ENCODE peak calls at places on chromosomes 11 and 22, in four cellular contexts. T is endothelial cell, Y is GM23338, K is transverse colon. U is an unnamed sample.

GRCh38 chr11:27018902-27019544 is 21.6 kb upstream of the BBOX1 start:
- DNase-seq in Y (no peak), T (no peak), K (no peak), U (no peak)

GRCh38 chr11:126345759-126346585 is 9.5 kb upstream of the ST3GAL4 start:
- DNase-seq in K (no peak), Y (no peak), T (no peak), U (no peak)

GRCh38 chr22:27032121-27032761 is 374.9 kb downstream of the MIAT start:
- DNase-seq in Y (peak), K (no peak), T (peak), U (no peak)

GRCh38 chr11:94067010-94067409 is 45.9 kb downstream of the HEPHL1 start:
- DNase-seq in K (no peak), Y (no peak), T (no peak), U (no peak)

GRCh38 chr11:30586251-30587144 is at the start of gene MPPED2:
- DNase-seq in K (peak), Y (peak), T (peak), U (peak)

GRCh38 chr22:33699176-33699575 is 221.1 kb downstream of the LARGE1 start:
- DNase-seq in T (no peak), K (no peak), Y (no peak), U (no peak)

GRCh38 chr11:134345237-134345550 is 13.4 kb downstream of the GLB1L2 start:
- DNase-seq in Y (no peak), T (no peak), K (no peak), U (no peak)

GRCh38 chr11:23079382-23079813 is 219.1 kb upstream of the CCDC179 start:
- DNase-seq in T (no peak), Y (no peak), K (no peak), U (no peak)

GRCh38 chr11:3959015-3959917 is 103.8 kb downstream of the STIM1 start:
- DNase-seq in Y (peak), K (no peak), T (peak), U (no peak)

GRCh38 chr11:475941-476340 is 25.9 kb downstream of the PTDSS2 start:
- DNase-seq in Y (no peak), K (no peak), T (no peak), U (no peak)

GRCh38 chr11:57474017-57474750 is 13.9 kb downstream of the RTN4RL2 start:
- DNase-seq in T (no peak), Y (peak), K (no peak), U (peak)

GRCh38 chr11:6245536-6245935 is 6.6 kb downstream of the CNGA4 start:
- DNase-seq in K (no peak), T (no peak), Y (no peak), U (no peak)

GRCh38 chr22:27212617-27213177 is 555.3 kb downstream of the MIAT start:
- DNase-seq in Y (no peak), K (peak), T (peak), U (peak)

GRCh38 chr22:20316844-20317401 is 2.9 kb downstream of the DGCR6L start:
- DNase-seq in Y (no peak), T (no peak), K (peak), U (no peak)

GRCh38 chr22:27378343-27378800 is 423.2 kb downstream of the MN1 start:
- DNase-seq in K (no peak), Y (no peak), T (no peak), U (no peak)

GRCh38 chr11:9280655-9281301 is 15.6 kb upstream of the DENND5A start:
- DNase-seq in T (no peak), K (peak), Y (no peak), U (peak)

GRCh38 chr11:57761301-57762234 is at the start of gene CTNND1:
- DNase-seq in Y (peak), K (peak), T (peak), U (peak)

GRCh38 chr11:126113515-126113957 is 50.9 kb upstream of the CDON start:
- DNase-seq in K (peak), Y (no peak), T (no peak), U (no peak)

DNA sequence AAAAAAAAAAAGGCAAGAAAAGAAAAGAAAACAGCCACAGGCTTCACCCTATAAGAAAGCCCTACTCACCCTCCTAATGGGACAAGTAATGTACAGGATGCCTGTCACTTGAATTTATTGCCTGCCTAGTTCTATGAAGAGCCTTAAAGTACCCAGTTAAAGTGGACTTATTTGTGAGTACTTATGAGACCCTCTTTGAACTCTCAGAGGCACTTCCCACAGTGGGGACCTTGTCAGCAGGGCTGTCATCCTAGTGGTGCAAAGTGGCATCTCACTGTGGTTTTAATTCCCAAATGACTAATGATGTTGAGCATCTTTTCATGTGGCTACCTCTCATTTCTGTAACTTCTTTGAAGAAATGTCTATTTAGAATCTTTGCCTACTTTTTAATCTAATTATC is 41.8 kb upstream of the BARX2 start:
- DNase-seq in T (no peak), Y (no peak), K (no peak), U (no peak)
- TF ChIP-seq CTCF in T (peak), Y (peak), K (no peak), U (no peak)

GRCh38 chr22:42794551-42795510 is 62.2 kb downstream of the ARFGAP3 start:
- DNase-seq in Y (peak), T (no peak), K (no peak), U (no peak)
- TF ChIP-seq CTCF in Y (peak), T (no peak), K (no peak), U (no peak)

GRCh38 chr11:38256436-38256835 is 1658.4 kb upstream of the RAG2 start:
- DNase-seq in Y (peak), T (no peak), K (no peak), U (no peak)
- TF ChIP-seq CTCF in Y (no peak), T (no peak), K (no peak), U (no peak)

GRCh38 chr22:43515902-43516301 is 104.1 kb downstream of the MPPED1 start:
- DNase-seq in Y (peak), K (no peak), T (peak), U (no peak)
- TF ChIP-seq CTCF in Y (peak), K (no peak), T (no peak), U (no peak)

DNA sequence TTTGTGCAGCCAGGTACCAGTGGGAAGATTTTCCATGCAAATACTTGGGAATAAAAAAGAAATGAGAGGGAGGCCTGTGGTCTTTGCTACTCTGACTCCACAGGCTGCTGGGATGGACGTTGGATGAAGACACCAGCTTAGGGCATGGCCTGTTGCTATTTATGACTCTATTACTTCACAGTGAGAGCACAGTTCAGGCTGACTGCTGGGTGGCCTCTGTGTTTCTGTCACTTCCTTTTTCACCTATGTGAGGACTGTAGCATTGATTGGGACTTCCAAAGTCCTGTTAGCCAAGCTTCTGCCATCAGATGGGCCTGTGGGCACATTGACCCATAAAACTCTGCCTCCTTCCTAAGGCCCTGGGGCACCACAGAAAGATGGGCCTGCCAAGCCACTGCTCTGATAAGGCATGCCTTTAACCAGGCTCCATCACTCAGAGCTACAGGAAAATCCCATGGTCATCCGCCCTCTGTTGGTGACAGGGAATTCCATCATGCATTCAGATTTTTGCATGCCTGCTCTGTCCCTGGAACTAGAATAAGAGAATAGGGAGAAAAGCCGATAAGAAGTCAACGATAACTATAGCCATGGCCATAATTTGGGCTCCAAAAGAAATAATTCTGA is 64.6 kb downstream of the KCNJ1 start:
- DNase-seq in T (peak), K (no peak), Y (peak), U (no peak)
- TF ChIP-seq CTCF in T (peak), K (no peak), Y (peak), U (no peak)

GRCh38 chr11:58905716-58906547 is 33.4 kb upstream of the GLYATL1 start:
- DNase-seq in K (peak), Y (peak), T (peak), U (no peak)
- TF ChIP-seq CTCF in K (no peak), Y (peak), T (peak), U (no peak)

GRCh38 chr22:31446767-31447166 is 42.9 kb downstream of the EIF4ENIF1 start:
- DNase-seq in Y (no peak), T (no peak), K (no peak), U (no peak)

GRCh38 chr22:31445642-31446041 is 44.0 kb downstream of the EIF4ENIF1 start:
- DNase-seq in K (no peak), Y (no peak), T (no peak), U (no peak)

GRCh38 chr22:31447337-31447736 is 42.3 kb downstream of the EIF4ENIF1 start:
- DNase-seq in T (no peak), Y (no peak), K (no peak), U (no peak)

GRCh38 chr22:31448382-31448781 is 41.3 kb downstream of the EIF4ENIF1 start:
- DNase-seq in Y (no peak), T (no peak), K (no peak), U (no peak)

GRCh38 chr22:31446208-31446607 is 43.4 kb downstream of the EIF4ENIF1 start:
- DNase-seq in K (no peak), T (no peak), Y (no peak), U (no peak)
- TF ChIP-seq CTCF in K (no peak), T (no peak), Y (no peak), U (no peak)

GRCh38 chr11:71247551-71248250 is 4.7 kb downstream of the SHANK2 start:
- DNase-seq in Y (peak), T (no peak), K (no peak), U (no peak)

GRCh38 chr11:71248251-71248570 is 4.2 kb downstream of the SHANK2 start:
- DNase-seq in Y (no peak), T (no peak), K (no peak), U (no peak)

GRCh38 chr11:71250512-71251158 is 1.7 kb downstream of the SHANK2 start:
- DNase-seq in T (no peak), K (peak), Y (peak), U (no peak)

GRCh38 chr11:71248656-71249055 is 3.7 kb downstream of the SHANK2 start:
- DNase-seq in K (no peak), T (no peak), Y (no peak), U (no peak)

GRCh38 chr11:71249301-71249700 is 3.1 kb downstream of the SHANK2 start:
- DNase-seq in K (no peak), T (no peak), Y (no peak), U (no peak)
- TF ChIP-seq CTCF in K (no peak), T (no peak), Y (no peak), U (no peak)

DNA sequence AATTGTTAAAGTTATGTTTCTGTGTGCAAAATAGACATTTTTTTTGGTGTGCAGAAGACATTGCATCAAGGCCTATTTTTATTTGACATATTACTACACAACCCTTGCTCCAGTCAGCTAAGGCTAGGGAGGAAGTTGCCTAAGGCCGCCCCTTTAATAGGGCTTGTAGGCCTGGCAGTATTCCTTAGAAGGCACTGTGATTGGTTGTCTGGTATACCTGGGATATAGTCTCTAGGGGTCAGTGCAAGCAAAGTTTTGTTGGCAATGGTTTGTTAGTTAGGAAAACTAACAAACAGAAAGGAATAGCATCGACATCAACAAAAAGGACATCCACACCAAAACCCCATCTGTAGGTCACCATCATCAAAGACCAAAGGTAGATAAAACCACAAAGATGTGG is 16.9 kb downstream of the CCDC15 start:
- DNase-seq in K (no peak), Y (peak), T (no peak), U (no peak)
- TF ChIP-seq CTCF in K (no peak), Y (peak), T (no peak), U (no peak)

U was measured in activated CD8-positive, alpha-beta T cell treated with anti-CD3 and anti-CD28 coated beads for 36 hours.